ENCODE peak calls at places on chromosomes 3 and 15, in five cellular contexts. G, B, W, X and M are unnamed samples.

GRCh38 chr3:169850618-169851017 is 19.1 kb downstream of the LRRC31 start:
- DNase-seq in X (no peak), W (no peak), G (no peak), B (no peak), M (no peak)

GRCh38 chr15:79314811-79315210 is 3.9 kb downstream of the TMED3 start:
- DNase-seq in G (no peak), W (no peak), X (no peak), B (peak), M (no peak)

GRCh38 chr3:79414821-79415220 is 353.0 kb downstream of the ROBO1 start:
- DNase-seq in X (no peak), G (no peak), W (peak), B (no peak), M (no peak)

GRCh38 chr3:143201870-143202269 is 82.3 kb downstream of the CHST2 start:
- DNase-seq in X (no peak), G (no peak), B (no peak), W (no peak), M (no peak)

GRCh38 chr15:22902046-22902445 is 63.6 kb downstream of the NIPA2 start:
- DNase-seq in G (no peak), W (no peak), B (no peak), X (peak), M (no peak)

GRCh38 chr3:147838650-147839049 is 429.5 kb downstream of the ZIC1 start:
- DNase-seq in G (no peak), W (peak), X (no peak), B (no peak), M (peak)

GRCh38 chr15:98856540-98856907 is 151.1 kb downstream of the PGPEP1L start:
- DNase-seq in G (no peak), W (peak), X (no peak), B (no peak), M (no peak)

GRCh38 chr3:90092994-90093393 is 985.6 kb downstream of the EPHA3 start:
- DNase-seq in G (no peak), W (peak), B (no peak), X (no peak), M (no peak)

GRCh38 chr3:4745240-4745620 is 234.0 kb upstream of the BHLHE40 start:
- DNase-seq in W (peak), X (no peak), G (no peak), B (no peak), M (no peak)

GRCh38 chr3:192259661-192260060 is 467.7 kb downstream of the FGF12 start:
- DNase-seq in X (no peak), G (no peak), B (no peak), W (no peak), M (no peak)

GRCh38 chr3:173553635-173554280 is 156.2 kb downstream of the NLGN1 start:
- DNase-seq in G (no peak), X (no peak), B (no peak), W (peak), M (peak)

GRCh38 chr3:128462341-128462910 is 4.3 kb downstream of the DNAJB8 start:
- DNase-seq in W (no peak), B (no peak), G (no peak), X (no peak), M (no peak)

GRCh38 chr15:92821491-92822116 is 78.5 kb upstream of the CHD2 start:
- DNase-seq in W (peak), B (no peak), G (no peak), X (no peak), M (no peak)

GRCh38 chr3:146747928-146748327 is 142.8 kb upstream of the PLSCR5 start:
- DNase-seq in B (no peak), X (no peak), W (peak), G (no peak), M (no peak)

GRCh38 chr3:33141006-33141405 is 27.2 kb downstream of the CRTAP start:
- DNase-seq in W (no peak), B (no peak), X (no peak), G (no peak), M (no peak)

DNA sequence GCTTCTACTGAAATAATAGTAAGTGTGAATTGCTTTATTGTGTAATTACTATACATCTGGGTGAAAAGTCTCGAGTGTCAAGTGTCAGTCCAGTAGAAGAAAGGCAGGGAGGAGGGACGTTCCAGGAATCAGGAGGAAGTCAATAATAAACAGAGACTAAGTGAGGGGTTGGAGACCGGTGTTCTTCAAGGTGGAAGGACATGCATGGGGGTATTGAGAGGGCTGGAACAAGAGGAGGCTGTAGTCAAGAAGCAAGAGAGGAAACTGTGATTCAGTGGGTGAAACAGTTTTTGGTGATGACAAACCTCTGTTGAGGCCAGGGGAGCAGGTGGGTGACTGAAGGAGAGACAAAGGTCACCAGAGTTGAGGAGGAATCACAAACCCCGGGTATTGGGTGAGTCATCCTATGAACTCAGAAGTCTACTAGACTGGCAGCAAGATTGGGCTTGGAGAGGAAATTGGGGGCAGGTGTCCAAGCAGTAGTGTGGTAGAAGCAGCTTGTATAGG is 11.6 kb upstream of the SCAMP5 start:
- DNase-seq in G (no peak), B (no peak), W (no peak), X (peak), M (no peak)
- TF ChIP-seq POLR2A in G (no peak), B (no peak), W (no peak), X (no peak), M (no peak)

DNA sequence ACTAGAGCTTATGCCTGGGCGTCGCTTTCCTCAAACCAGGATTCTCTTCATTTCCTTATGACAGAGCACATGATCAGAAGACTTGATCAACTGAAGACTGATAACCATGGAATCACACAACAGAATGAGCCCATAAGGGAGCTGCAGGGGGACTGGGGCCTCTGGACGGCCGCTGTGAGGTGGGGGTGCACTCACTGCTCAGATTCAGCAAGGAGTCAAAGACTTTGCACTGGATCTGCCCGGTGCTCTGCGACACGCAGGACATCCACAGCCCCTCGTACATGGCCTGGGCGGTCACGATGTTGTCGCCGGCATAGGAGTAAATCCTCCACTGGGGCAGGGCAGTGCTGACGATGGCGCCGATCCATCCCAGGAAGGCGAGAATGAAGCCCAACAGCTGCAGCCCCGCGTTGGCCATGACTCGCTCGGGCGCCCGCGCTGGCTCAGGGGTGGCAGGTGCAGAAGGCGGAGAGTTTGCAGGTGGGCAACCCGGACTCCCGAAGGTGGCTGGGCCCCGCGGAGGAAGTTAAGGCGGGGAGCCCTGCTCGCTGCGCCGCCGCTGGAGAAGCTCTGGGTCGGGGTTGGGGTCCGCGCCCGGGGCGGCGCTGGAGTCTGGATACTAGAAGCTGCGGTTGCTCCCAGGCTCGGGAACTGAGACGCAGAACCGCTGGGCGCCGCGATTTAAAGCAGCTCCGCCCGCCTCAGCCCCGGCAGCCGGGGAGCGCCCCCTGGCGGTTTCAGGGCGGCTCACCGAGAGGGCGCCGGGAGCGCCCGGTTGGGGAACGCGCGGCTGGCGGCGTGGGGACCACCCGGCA is at the start of gene CLDN1:
- DNase-seq in G (peak), W (peak), B (peak), X (peak), M (peak)
- TF ChIP-seq POLR2A in G (no peak), W (peak), B (no peak), X (no peak), M (no peak)

DNA sequence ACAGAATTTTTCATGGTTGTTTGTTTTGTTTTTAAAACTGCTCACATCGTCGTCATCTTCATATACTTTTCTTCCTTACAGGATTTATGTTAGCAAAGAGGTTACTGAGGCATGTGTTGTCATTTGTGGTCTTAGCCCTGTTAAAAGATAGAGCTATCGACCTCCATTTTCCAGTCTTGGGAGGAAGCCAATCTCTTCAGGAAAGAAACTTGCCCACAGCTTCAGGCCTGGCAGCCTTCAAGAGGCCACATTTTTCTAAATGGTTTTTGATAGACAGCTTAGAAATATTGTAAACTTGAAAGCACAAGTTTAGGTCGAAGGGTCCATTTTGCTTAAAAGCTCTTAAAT is 144.3 kb upstream of the IL12A start:
- DNase-seq in X (no peak), B (no peak), G (no peak), W (peak), M (no peak)
- TF ChIP-seq POLR2A in X (no peak), B (no peak), G (no peak), W (no peak), M (no peak)

GRCh38 chr3:58306662-58307286 is 454 bp downstream of the HTD2 start:
- DNase-seq in G (peak), X (peak), B (no peak), W (peak), M (peak)
- TF ChIP-seq POLR2A in G (no peak), X (no peak), B (no peak), W (no peak), M (no peak)

DNA sequence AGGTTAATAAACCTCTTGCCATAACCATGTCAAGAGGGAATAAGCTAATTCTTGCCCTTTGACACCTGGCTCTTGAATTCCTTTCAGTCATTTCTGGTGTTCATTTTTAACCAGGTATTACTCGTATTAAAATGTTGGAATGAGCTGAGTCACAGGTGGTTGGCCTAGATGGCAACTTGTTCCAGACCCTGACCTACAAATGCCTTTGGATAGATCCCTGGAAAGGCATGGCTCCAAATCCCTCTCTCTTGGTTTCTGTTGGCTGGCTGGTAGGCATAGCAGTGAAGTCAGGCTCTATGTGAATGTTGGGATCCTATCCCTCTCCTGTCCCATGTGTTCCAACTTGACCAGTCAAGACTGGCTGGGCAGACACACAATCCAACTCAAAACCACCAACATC is 277.1 kb upstream of the PROK2 start:
- DNase-seq in X (no peak), G (no peak), W (no peak), B (no peak), M (no peak)
- TF ChIP-seq POLR2A in X (no peak), G (no peak), W (no peak), B (no peak), M (no peak)

GRCh38 chr3:158731938-158732855 is at the start of gene RARRES1:
- DNase-seq in W (peak), G (peak), B (peak), X (peak), M (peak)
- TF ChIP-seq POLR2A in W (no peak), G (no peak), B (peak), X (no peak), M (no peak)

GRCh38 chr15:72222433-72222832 is 8.6 kb downstream of the PKM start:
- DNase-seq in G (no peak), B (peak), W (no peak), X (no peak), M (no peak)
- TF ChIP-seq POLR2A in G (peak), B (no peak), W (no peak), X (no peak), M (no peak)

DNA sequence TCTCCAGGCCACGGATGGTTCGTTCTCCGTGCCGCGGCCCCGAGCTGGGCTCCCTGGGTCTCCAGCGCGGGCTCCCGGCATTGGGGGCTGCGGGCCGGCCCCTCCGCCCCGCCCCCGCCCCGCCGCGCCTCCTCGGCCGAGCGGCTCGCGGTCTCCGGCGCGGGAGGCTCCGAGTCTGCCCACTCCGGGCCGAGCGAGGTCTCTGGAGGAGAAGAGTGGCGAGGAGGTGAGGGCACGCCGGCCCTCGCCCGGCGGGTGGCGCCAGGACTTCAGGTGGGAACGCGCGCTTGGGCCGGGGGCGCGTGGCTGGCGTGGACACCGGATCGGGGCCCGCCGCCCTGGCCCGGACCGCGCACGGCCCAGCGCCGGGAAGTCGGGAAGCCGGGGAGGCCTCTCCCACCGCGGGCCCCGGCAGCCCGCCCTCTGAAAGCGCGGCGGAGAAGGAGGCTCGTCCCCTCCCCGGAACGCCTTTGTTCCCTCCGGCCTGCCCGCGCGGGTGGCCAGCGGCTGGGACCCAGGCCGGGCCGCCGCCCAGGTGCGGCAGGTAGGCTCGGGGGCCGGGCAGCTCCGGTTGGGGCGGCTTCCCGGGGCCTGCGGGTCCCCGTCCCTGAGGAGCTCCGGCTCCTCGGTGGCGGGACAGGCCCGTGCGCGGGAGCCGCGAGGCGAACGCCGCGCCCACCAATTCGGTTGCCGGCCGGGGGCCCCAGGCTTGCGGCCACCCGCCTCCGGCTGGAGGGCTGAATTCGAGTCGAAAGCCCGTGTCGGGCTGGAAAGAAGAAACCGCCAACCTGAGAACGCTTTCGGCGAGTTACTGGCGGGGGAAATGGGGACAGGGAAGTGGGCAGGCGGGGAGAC is 1.1 kb downstream of the B3GNT5 start:
- DNase-seq in B (no peak), G (peak), W (peak), X (peak), M (peak)
- TF ChIP-seq POLR2A in B (no peak), G (no peak), W (no peak), X (no peak), M (no peak)

DNA sequence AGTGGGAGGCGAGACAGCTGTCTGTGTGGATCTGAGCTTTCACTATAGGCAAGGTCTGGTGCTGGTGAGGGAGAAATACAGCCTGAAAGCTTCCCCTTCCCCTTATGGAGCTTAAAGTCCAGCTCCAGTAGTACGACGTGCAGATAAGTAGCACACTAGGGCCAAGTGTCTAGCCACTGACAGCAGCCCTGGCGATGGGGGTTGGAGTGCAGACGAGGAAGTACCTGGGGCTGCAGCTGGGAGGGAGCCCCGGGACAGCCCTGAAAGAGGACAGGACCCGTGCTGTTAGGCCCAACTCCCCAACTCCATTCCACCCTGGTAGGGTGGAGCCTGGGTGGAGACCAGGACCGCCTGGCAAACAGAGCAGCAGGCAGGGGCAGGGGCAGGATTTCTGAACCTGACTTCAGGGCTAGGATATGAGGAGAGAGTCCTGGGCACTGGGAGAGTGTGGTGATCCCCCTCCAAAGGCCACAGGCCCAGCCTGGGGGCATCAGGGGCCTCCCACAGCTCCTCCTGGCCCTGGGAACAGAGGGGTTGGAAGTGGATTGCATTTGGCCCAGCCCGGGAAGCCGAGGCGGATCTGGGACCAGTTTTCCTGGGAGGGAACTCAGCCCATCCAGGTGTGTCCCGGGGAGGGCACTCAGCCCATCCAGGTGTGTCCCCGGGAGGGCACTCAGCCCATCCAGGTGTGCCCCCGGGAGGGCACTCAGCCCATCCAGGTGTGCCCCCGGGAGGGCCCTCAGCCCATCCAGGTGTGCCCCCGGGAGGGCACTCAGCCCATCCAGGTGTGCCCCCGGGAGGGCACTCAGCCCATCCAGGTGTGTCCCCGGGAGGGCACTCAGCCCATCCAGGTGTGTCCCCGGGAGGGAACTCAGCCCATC is 42.8 kb downstream of the BDH1 start:
- DNase-seq in B (no peak), W (no peak), X (peak), G (no peak), M (no peak)
- TF ChIP-seq POLR2A in B (no peak), W (no peak), X (no peak), G (no peak), M (no peak)

DNA sequence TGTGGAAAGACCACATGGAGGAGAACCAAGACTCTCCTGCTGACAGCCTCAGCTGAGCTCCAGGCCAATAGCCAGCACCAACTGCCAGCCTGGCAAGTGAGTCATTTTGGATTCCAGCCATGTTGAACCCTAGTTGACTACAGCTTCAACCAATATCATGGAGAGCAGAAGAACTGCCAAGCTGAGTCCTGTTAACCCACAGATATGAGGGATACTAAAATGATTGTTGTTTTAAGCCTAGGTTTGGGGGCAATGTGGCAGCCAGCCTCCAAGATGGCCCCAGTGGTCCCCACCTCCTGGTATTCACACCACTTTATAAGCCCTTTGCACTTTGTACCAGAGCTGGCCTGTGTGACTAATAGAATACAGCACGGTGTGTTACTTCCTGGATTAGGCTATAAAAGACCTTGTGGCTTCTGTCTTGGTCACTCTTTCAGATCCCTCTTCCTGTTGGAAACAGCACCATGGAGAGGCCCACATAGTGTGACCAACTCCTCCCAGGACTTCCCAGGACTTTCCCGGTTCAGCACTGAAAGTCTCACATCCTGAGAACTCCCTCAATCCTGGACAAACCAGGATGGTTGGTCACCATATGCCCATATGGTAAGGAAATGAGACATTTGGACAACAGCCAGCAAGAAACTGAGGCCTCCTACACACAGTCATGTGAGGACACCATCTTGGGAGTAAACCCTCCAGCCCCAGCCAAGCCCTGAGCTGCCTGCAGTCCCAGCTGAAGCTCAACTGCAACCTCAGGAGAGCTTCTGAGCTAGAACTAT is 32.4 kb upstream of the CDV3 start:
- DNase-seq in B (no peak), G (no peak), W (peak), X (no peak), M (no peak)
- TF ChIP-seq POLR2A in B (no peak), G (no peak), W (no peak), X (no peak), M (no peak)